ENCODE peak calls at places on chromosomes 16 and 17, in seven cellular contexts. L, M, Y, U, G, C and Z are unnamed samples.

GRCh38 chr17:1275962-1276736 is 3.3 kb upstream of the TRARG1 start:
- DNase-seq in L (no peak), M (no peak), Y (peak), U (peak), G (peak), C (peak), Z (peak)

GRCh38 chr16:84406006-84406963 is 37.9 kb downstream of the ATP2C2 start:
- DNase-seq in L (peak), M (no peak), Y (no peak), U (no peak), G (no peak), C (no peak), Z (no peak)

GRCh38 chr17:38783227-38783626 is 16.1 kb downstream of the PIP4K2B start:
- DNase-seq in L (no peak), M (no peak), Y (no peak), U (no peak), G (no peak), C (no peak), Z (no peak)

GRCh38 chr17:58344047-58344790 is 7.8 kb downstream of the SUPT4H1 start:
- DNase-seq in L (no peak), M (no peak), Y (no peak), U (no peak), G (no peak), C (peak), Z (peak)

GRCh38 chr17:41588126-41588810 is 1.6 kb upstream of the KRT14 start:
- DNase-seq in L (no peak), M (no peak), Y (no peak), U (no peak), G (peak), C (no peak), Z (no peak)

GRCh38 chr16:87369796-87370719 is 13.5 kb downstream of the FBXO31 start:
- DNase-seq in L (no peak), M (no peak), Y (peak), U (no peak), G (no peak), C (no peak), Z (no peak)

GRCh38 chr17:58476812-58477211 is 11.4 kb downstream of the HSF5 start:
- DNase-seq in L (no peak), M (no peak), Y (no peak), U (no peak), G (no peak), C (no peak), Z (no peak)

GRCh38 chr16:3158014-3158497 is 23.2 kb downstream of the ZNF213 start:
- DNase-seq in L (no peak), M (no peak), Y (peak), U (no peak), G (peak), C (no peak), Z (peak)

GRCh38 chr17:34979650-34980352 is 511 bp upstream of the LIG3 start:
- DNase-seq in L (no peak), M (peak), Y (no peak), U (no peak), G (no peak), C (no peak), Z (no peak)

GRCh38 chr17:12269751-12270150 is 249.1 kb downstream of the MAP2K4 start:
- DNase-seq in L (no peak), M (no peak), Y (no peak), U (no peak), G (no peak), C (no peak), Z (no peak)

GRCh38 chr17:60439501-60439900 is 17.2 kb downstream of the CHCT1 start:
- DNase-seq in L (no peak), M (no peak), Y (no peak), U (no peak), G (peak), C (no peak), Z (no peak)

GRCh38 chr17:5111402-5112204 is at the start of gene ZNF232:
- DNase-seq in L (peak), M (peak), Y (peak), U (peak), G (peak), C (peak), Z (peak)

GRCh38 chr16:69438465-69438864 is 14.0 kb downstream of the CYB5B start:
- DNase-seq in L (no peak), M (no peak), Y (no peak), U (no peak), G (no peak), C (no peak), Z (no peak)

GRCh38 chr16:86571197-86571915 is 4.7 kb downstream of the FOXC2 start:
- DNase-seq in L (no peak), M (no peak), Y (no peak), U (no peak), G (no peak), C (no peak), Z (no peak)

GRCh38 chr16:30335598-30336474 is 19.3 kb downstream of the CD2BP2 start:
- DNase-seq in L (no peak), M (peak), Y (no peak), U (no peak), G (peak), C (no peak), Z (no peak)

GRCh38 chr17:2965621-2966275 is 97.7 kb downstream of the OR1D5 start:
- DNase-seq in L (no peak), M (no peak), Y (no peak), U (no peak), G (peak), C (no peak), Z (no peak)

GRCh38 chr17:596763-597644 is 117.6 kb downstream of the VPS53 start:
- DNase-seq in L (no peak), M (peak), Y (no peak), U (no peak), G (peak), C (peak), Z (no peak)

GRCh38 chr17:47803201-47803600 is 18.4 kb downstream of the OSBPL7 start:
- DNase-seq in L (no peak), M (no peak), Y (no peak), U (no peak), G (no peak), C (no peak), Z (no peak)

GRCh38 chr16:20707461-20707860 is 10.0 kb upstream of the ACSM1 start:
- DNase-seq in L (no peak), M (no peak), Y (no peak), U (no peak), G (no peak), C (no peak), Z (peak)

GRCh38 chr16:2526135-2526534 is 5.1 kb downstream of the CEMP1 start:
- DNase-seq in L (no peak), M (no peak), Y (peak), U (no peak), G (no peak), C (no peak), Z (no peak)

GRCh38 chr17:19727466-19728113 is 11.2 kb upstream of the SLC47A2 start:
- DNase-seq in L (no peak), M (no peak), Y (peak), U (no peak), G (peak), C (no peak), Z (no peak)

GRCh38 chr17:66364508-66365203 is 62.2 kb downstream of the PRKCA start:
- DNase-seq in L (no peak), M (no peak), Y (no peak), U (no peak), G (no peak), C (peak), Z (no peak)

GRCh38 chr16:70454221-70455034 is at the start of gene FCSK:
- DNase-seq in L (peak), M (peak), Y (peak), U (peak), G (peak), C (peak), Z (peak)

GRCh38 chr17:38745545-38745944 is 2.6 kb downstream of the PCGF2 start:
- DNase-seq in L (no peak), M (peak), Y (no peak), U (no peak), G (no peak), C (no peak), Z (no peak)

GRCh38 chr16:66516808-66517585 is 32.9 kb downstream of the TK2 start:
- DNase-seq in L (peak), M (peak), Y (peak), U (no peak), G (peak), C (peak), Z (peak)

GRCh38 chr16:53754938-53755910 is 51.3 kb downstream of the FTO start:
- DNase-seq in L (no peak), M (peak), Y (no peak), U (no peak), G (peak), C (no peak), Z (peak)

GRCh38 chr17:47999612-48000011 is 28.7 kb downstream of the CDK5RAP3 start:
- DNase-seq in L (no peak), M (no peak), Y (no peak), U (no peak), G (peak), C (no peak), Z (no peak)

GRCh38 chr16:87951550-87952538 is 610 bp downstream of the BANP start:
- DNase-seq in L (peak), M (no peak), Y (peak), U (peak), G (no peak), C (no peak), Z (no peak)

GRCh38 chr17:63972796-63973195 is at the start of gene SCN4A:
- DNase-seq in L (no peak), M (no peak), Y (no peak), U (no peak), G (no peak), C (no peak), Z (no peak)

GRCh38 chr16:23145608-23146007 is 3.6 kb downstream of the USP31 start:
- DNase-seq in L (no peak), M (peak), Y (no peak), U (no peak), G (peak), C (no peak), Z (no peak)

GRCh38 chr16:47944589-47944988 is 211.2 kb downstream of the ABCC12 start:
- DNase-seq in L (no peak), M (no peak), Y (no peak), U (no peak), G (no peak), C (no peak), Z (no peak)

GRCh38 chr17:20159406-20160075 is 150.4 kb downstream of the SPECC1 start:
- DNase-seq in L (no peak), M (no peak), Y (no peak), U (no peak), G (no peak), C (no peak), Z (no peak)

GRCh38 chr16:68090109-68090508 is 4.9 kb downstream of the NFATC3 start:
- DNase-seq in L (no peak), M (no peak), Y (no peak), U (no peak), G (no peak), C (no peak), Z (no peak)

GRCh38 chr16:10600792-10601443 is 20.5 kb upstream of the EMP2 start:
- DNase-seq in L (no peak), M (no peak), Y (peak), U (no peak), G (no peak), C (no peak), Z (no peak)

GRCh38 chr16:733382-734207 is 6.7 kb downstream of the HAGHL start:
- DNase-seq in L (no peak), M (no peak), Y (no peak), U (no peak), G (no peak), C (no peak), Z (peak)

GRCh38 chr16:3363793-3364192 is 8.1 kb downstream of the OR2C1 start:
- DNase-seq in L (no peak), M (no peak), Y (no peak), U (no peak), G (no peak), C (no peak), Z (no peak)

GRCh38 chr17:4679652-4680051 is 24.3 kb downstream of the PELP1 start:
- DNase-seq in L (no peak), M (no peak), Y (no peak), U (no peak), G (peak), C (no peak), Z (no peak)

GRCh38 chr16:2198283-2198682 is 1.9 kb upstream of the CASKIN1 start:
- DNase-seq in L (no peak), M (no peak), Y (no peak), U (no peak), G (no peak), C (no peak), Z (no peak)

GRCh38 chr16:4783951-4784336 is 4.2 kb downstream of the SEPTIN12 start:
- DNase-seq in L (no peak), M (no peak), Y (no peak), U (no peak), G (no peak), C (no peak), Z (no peak)